ENCODE peak calls at places on chromosomes 5 and 9, in eight cellular contexts. One of them, this sample, is unnamed.

GRCh38 chr5:33166522-33166921 is 274.2 kb upstream of the TARS1 start:
- DNase-seq in ovary: no peak
- DNase-seq in fibroblast of villous mesenchyme: no peak
- DNase-seq in body of pancreas: no peak
- DNase-seq in GM12878: no peak
- DNase-seq in RWPE1: no peak
- DNase-seq in AG09309: no peak
- DNase-seq in testis: no peak
- DNase-seq in this sample: no peak

GRCh38 chr9:93307468-93308157 is 123.7 kb downstream of the WNK2 start:
- DNase-seq in ovary: no peak
- DNase-seq in fibroblast of villous mesenchyme: no peak
- DNase-seq in body of pancreas: no peak
- DNase-seq in GM12878: no peak
- DNase-seq in RWPE1: no peak
- DNase-seq in AG09309: no peak
- DNase-seq in testis: no peak
- DNase-seq in this sample: peak; percentile 49

GRCh38 chr9:90915693-90916092 is 114.1 kb downstream of the SYK start:
- DNase-seq in ovary: no peak
- DNase-seq in fibroblast of villous mesenchyme: peak; percentile 20
- DNase-seq in body of pancreas: peak; percentile 50
- DNase-seq in GM12878: no peak
- DNase-seq in RWPE1: peak; percentile 63
- DNase-seq in AG09309: no peak
- DNase-seq in testis: peak; percentile 70
- DNase-seq in this sample: no peak

GRCh38 chr9:131654857-131655577 is 84.9 kb downstream of the RAPGEF1 start:
- DNase-seq in ovary: no peak
- DNase-seq in fibroblast of villous mesenchyme: peak; percentile 53
- DNase-seq in body of pancreas: peak; percentile 74
- DNase-seq in GM12878: no peak
- DNase-seq in RWPE1: no peak
- DNase-seq in AG09309: no peak
- DNase-seq in testis: no peak
- DNase-seq in this sample: no peak

GRCh38 chr9:31210982-31211570 is 1173.4 kb upstream of the ACO1 start:
- DNase-seq in ovary: no peak
- DNase-seq in fibroblast of villous mesenchyme: no peak
- DNase-seq in body of pancreas: no peak
- DNase-seq in GM12878: peak; percentile 1
- DNase-seq in RWPE1: no peak
- DNase-seq in AG09309: no peak
- DNase-seq in testis: peak; percentile 16
- DNase-seq in this sample: no peak

GRCh38 chr5:127892467-127893207 is 189.4 kb downstream of the CCDC192 start:
- DNase-seq in ovary: no peak
- DNase-seq in fibroblast of villous mesenchyme: peak; percentile 47
- DNase-seq in body of pancreas: no peak
- DNase-seq in GM12878: no peak
- DNase-seq in RWPE1: peak; percentile 57
- DNase-seq in AG09309: no peak
- DNase-seq in testis: no peak
- DNase-seq in this sample: no peak

GRCh38 chr9:122338536-122338935 is 32.3 kb upstream of the PTGS1 start:
- DNase-seq in ovary: no peak
- DNase-seq in fibroblast of villous mesenchyme: no peak
- DNase-seq in body of pancreas: no peak
- DNase-seq in GM12878: no peak
- DNase-seq in RWPE1: no peak
- DNase-seq in AG09309: no peak
- DNase-seq in testis: no peak
- DNase-seq in this sample: no peak

GRCh38 chr9:101388507-101388993 is 3.7 kb upstream of the BAAT start:
- DNase-seq in ovary: no peak
- DNase-seq in fibroblast of villous mesenchyme: no peak
- DNase-seq in body of pancreas: no peak
- DNase-seq in GM12878: no peak
- DNase-seq in RWPE1: no peak
- DNase-seq in AG09309: no peak
- DNase-seq in testis: no peak
- DNase-seq in this sample: no peak

GRCh38 chr5:130955041-130955440 is 210.0 kb downstream of the HINT1 start:
- DNase-seq in ovary: no peak
- DNase-seq in fibroblast of villous mesenchyme: no peak
- DNase-seq in body of pancreas: no peak
- DNase-seq in GM12878: no peak
- DNase-seq in RWPE1: no peak
- DNase-seq in AG09309: no peak
- DNase-seq in testis: no peak
- DNase-seq in this sample: no peak

GRCh38 chr9:137270929-137271695 is 6.4 kb upstream of the TOR4A start:
- DNase-seq in ovary: no peak
- DNase-seq in fibroblast of villous mesenchyme: no peak
- DNase-seq in body of pancreas: no peak
- DNase-seq in GM12878: no peak
- DNase-seq in RWPE1: no peak
- DNase-seq in AG09309: no peak
- DNase-seq in testis: no peak
- DNase-seq in this sample: no peak

GRCh38 chr9:20207161-20207560 is 415.1 kb downstream of the MLLT3 start:
- DNase-seq in ovary: no peak
- DNase-seq in fibroblast of villous mesenchyme: no peak
- DNase-seq in body of pancreas: no peak
- DNase-seq in GM12878: no peak
- DNase-seq in RWPE1: no peak
- DNase-seq in AG09309: no peak
- DNase-seq in testis: no peak
- DNase-seq in this sample: no peak

GRCh38 chr9:89309608-89310485 is 1.1 kb upstream of the CKS2 start:
- DNase-seq in ovary: no peak
- DNase-seq in fibroblast of villous mesenchyme: peak; percentile 43
- DNase-seq in body of pancreas: no peak
- DNase-seq in GM12878: no peak
- DNase-seq in RWPE1: no peak
- DNase-seq in AG09309: no peak
- DNase-seq in testis: no peak
- DNase-seq in this sample: no peak

GRCh38 chr5:72658161-72658560 is 151.0 kb upstream of the ZNF366 start:
- DNase-seq in ovary: no peak
- DNase-seq in fibroblast of villous mesenchyme: no peak
- DNase-seq in body of pancreas: no peak
- DNase-seq in GM12878: no peak
- DNase-seq in RWPE1: no peak
- DNase-seq in AG09309: no peak
- DNase-seq in testis: no peak
- DNase-seq in this sample: no peak

GRCh38 chr9:37675661-37676060 is 24.9 kb downstream of the FRMPD1 start:
- DNase-seq in ovary: no peak
- DNase-seq in fibroblast of villous mesenchyme: no peak
- DNase-seq in body of pancreas: no peak
- DNase-seq in GM12878: no peak
- DNase-seq in RWPE1: no peak
- DNase-seq in AG09309: no peak
- DNase-seq in testis: no peak
- DNase-seq in this sample: no peak

GRCh38 chr9:37679649-37680402 is 29.1 kb downstream of the FRMPD1 start:
- DNase-seq in ovary: no peak
- DNase-seq in fibroblast of villous mesenchyme: no peak
- DNase-seq in body of pancreas: no peak
- DNase-seq in GM12878: no peak
- DNase-seq in RWPE1: no peak
- DNase-seq in AG09309: no peak
- DNase-seq in testis: no peak
- DNase-seq in this sample: no peak

GRCh38 chr9:37676411-37676830 is 25.7 kb downstream of the FRMPD1 start:
- DNase-seq in ovary: no peak
- DNase-seq in fibroblast of villous mesenchyme: no peak
- DNase-seq in body of pancreas: peak; percentile 24
- DNase-seq in GM12878: no peak
- DNase-seq in RWPE1: no peak
- DNase-seq in AG09309: no peak
- DNase-seq in testis: peak; percentile 50
- DNase-seq in this sample: no peak

GRCh38 chr9:37677435-37677834 is 26.7 kb downstream of the FRMPD1 start:
- DNase-seq in ovary: no peak
- DNase-seq in fibroblast of villous mesenchyme: no peak
- DNase-seq in body of pancreas: no peak
- DNase-seq in GM12878: no peak
- DNase-seq in RWPE1: no peak
- DNase-seq in AG09309: no peak
- DNase-seq in testis: no peak
- DNase-seq in this sample: no peak

GRCh38 chr9:37678789-37679273 is 28.1 kb downstream of the FRMPD1 start:
- DNase-seq in ovary: no peak
- DNase-seq in fibroblast of villous mesenchyme: no peak
- DNase-seq in body of pancreas: no peak
- DNase-seq in GM12878: no peak
- DNase-seq in RWPE1: no peak
- DNase-seq in AG09309: no peak
- DNase-seq in testis: no peak
- DNase-seq in this sample: no peak
- TF ChIP-seq CTCF in ovary: no peak
- TF ChIP-seq CTCF in fibroblast of villous mesenchyme: no peak
- TF ChIP-seq CTCF in body of pancreas: no peak
- TF ChIP-seq CTCF in GM12878: no peak
- TF ChIP-seq CTCF in RWPE1: no peak
- TF ChIP-seq CTCF in AG09309: no peak
- TF ChIP-seq CTCF in testis: no peak
- TF ChIP-seq CTCF in this sample: no peak

GRCh38 chr5:178205749-178206047 is 1.4 kb downstream of the HNRNPAB start:
- DNase-seq in ovary: no peak
- DNase-seq in fibroblast of villous mesenchyme: no peak
- DNase-seq in body of pancreas: no peak
- DNase-seq in GM12878: no peak
- DNase-seq in RWPE1: no peak
- DNase-seq in AG09309: no peak
- DNase-seq in testis: no peak
- DNase-seq in this sample: no peak

GRCh38 chr5:178205010-178205748 is 846 bp downstream of the HNRNPAB start:
- DNase-seq in ovary: peak; percentile 75
- DNase-seq in fibroblast of villous mesenchyme: peak; percentile 75
- DNase-seq in body of pancreas: peak; percentile 82
- DNase-seq in GM12878: no peak
- DNase-seq in RWPE1: peak; percentile 96
- DNase-seq in AG09309: no peak
- DNase-seq in testis: peak; percentile 83
- DNase-seq in this sample: peak; percentile 85

GRCh38 chr5:178203670-178204204 is 596 bp upstream of the HNRNPAB start:
- DNase-seq in ovary: no peak
- DNase-seq in fibroblast of villous mesenchyme: no peak
- DNase-seq in body of pancreas: no peak
- DNase-seq in GM12878: no peak
- DNase-seq in RWPE1: no peak
- DNase-seq in AG09309: no peak
- DNase-seq in testis: no peak
- DNase-seq in this sample: no peak

GRCh38 chr5:178202541-178202940 is 1.8 kb upstream of the HNRNPAB start:
- DNase-seq in ovary: no peak
- DNase-seq in fibroblast of villous mesenchyme: no peak
- DNase-seq in body of pancreas: no peak
- DNase-seq in GM12878: no peak
- DNase-seq in RWPE1: no peak
- DNase-seq in AG09309: no peak
- DNase-seq in testis: no peak
- DNase-seq in this sample: peak; percentile 41

GRCh38 chr5:178204205-178205009 is at the start of gene HNRNPAB:
- DNase-seq in ovary: peak; percentile 96
- DNase-seq in fibroblast of villous mesenchyme: peak; percentile 98
- DNase-seq in body of pancreas: peak; percentile 97
- DNase-seq in GM12878: peak; percentile 77
- DNase-seq in RWPE1: peak; percentile 100
- DNase-seq in AG09309: peak; percentile 91
- DNase-seq in testis: peak; percentile 97
- DNase-seq in this sample: peak; percentile 97
- TF ChIP-seq CTCF in ovary: no peak
- TF ChIP-seq CTCF in fibroblast of villous mesenchyme: no peak
- TF ChIP-seq CTCF in body of pancreas: no peak
- TF ChIP-seq CTCF in GM12878: no peak
- TF ChIP-seq CTCF in RWPE1: no peak
- TF ChIP-seq CTCF in AG09309: no peak
- TF ChIP-seq CTCF in testis: no peak
- TF ChIP-seq CTCF in this sample: no peak

DNA sequence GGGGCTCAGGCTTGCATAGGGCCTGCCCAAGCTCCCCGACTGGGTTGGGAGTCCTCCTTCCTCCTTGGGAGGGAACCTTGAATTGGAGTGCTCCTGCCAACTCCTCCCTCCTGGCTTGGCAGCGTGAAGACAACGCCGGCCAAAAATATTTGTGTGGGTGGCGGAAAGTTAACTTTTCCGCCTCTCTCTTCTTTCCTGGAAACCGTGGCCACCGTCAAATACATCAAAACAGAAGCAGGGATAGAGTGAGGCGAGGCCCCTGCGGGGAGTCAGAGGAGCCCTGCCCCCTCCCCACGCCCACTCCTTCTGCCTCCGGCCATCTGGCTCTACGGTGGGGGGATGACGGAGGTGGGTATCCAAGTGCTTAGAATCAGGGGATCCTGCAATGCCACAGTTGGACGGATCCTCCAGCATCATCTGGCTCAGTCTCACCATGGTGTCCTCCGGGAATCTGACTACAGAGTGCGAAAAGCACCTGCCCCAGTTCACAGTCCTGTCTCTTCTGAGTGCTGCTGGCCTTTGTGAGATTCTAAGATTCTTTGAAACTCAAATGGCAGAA is 25.2 kb upstream of the SYNPO start:
- DNase-seq in ovary: peak; percentile 79
- DNase-seq in fibroblast of villous mesenchyme: no peak
- DNase-seq in body of pancreas: peak; percentile 70
- DNase-seq in GM12878: no peak
- DNase-seq in RWPE1: no peak
- DNase-seq in AG09309: no peak
- DNase-seq in testis: peak; percentile 58
- DNase-seq in this sample: peak; percentile 85
- TF ChIP-seq CTCF in ovary: no peak
- TF ChIP-seq CTCF in fibroblast of villous mesenchyme: no peak
- TF ChIP-seq CTCF in body of pancreas: no peak
- TF ChIP-seq CTCF in GM12878: no peak
- TF ChIP-seq CTCF in RWPE1: no peak
- TF ChIP-seq CTCF in AG09309: no peak
- TF ChIP-seq CTCF in testis: no peak
- TF ChIP-seq CTCF in this sample: no peak

GRCh38 chr9:10855847-10856246 is 243.0 kb upstream of the PTPRD start:
- DNase-seq in ovary: no peak
- DNase-seq in fibroblast of villous mesenchyme: no peak
- DNase-seq in body of pancreas: no peak
- DNase-seq in GM12878: no peak
- DNase-seq in RWPE1: peak; percentile 9
- DNase-seq in AG09309: no peak
- DNase-seq in testis: no peak
- DNase-seq in this sample: no peak
- TF ChIP-seq CTCF in ovary: no peak
- TF ChIP-seq CTCF in fibroblast of villous mesenchyme: no peak
- TF ChIP-seq CTCF in body of pancreas: peak; percentile 28
- TF ChIP-seq CTCF in GM12878: no peak
- TF ChIP-seq CTCF in RWPE1: peak; percentile 17
- TF ChIP-seq CTCF in AG09309: no peak
- TF ChIP-seq CTCF in testis: peak; percentile 35
- TF ChIP-seq CTCF in this sample: no peak

GRCh38 chr5:145908206-145908945 is 28.0 kb upstream of the SH3RF2 start:
- DNase-seq in ovary: no peak
- DNase-seq in fibroblast of villous mesenchyme: no peak
- DNase-seq in body of pancreas: no peak
- DNase-seq in GM12878: no peak
- DNase-seq in RWPE1: peak; percentile 31
- DNase-seq in AG09309: no peak
- DNase-seq in testis: no peak
- DNase-seq in this sample: no peak
- TF ChIP-seq CTCF in ovary: no peak
- TF ChIP-seq CTCF in fibroblast of villous mesenchyme: peak; percentile 36
- TF ChIP-seq CTCF in body of pancreas: no peak
- TF ChIP-seq CTCF in GM12878: no peak
- TF ChIP-seq CTCF in RWPE1: no peak
- TF ChIP-seq CTCF in AG09309: peak; percentile 30
- TF ChIP-seq CTCF in testis: no peak
- TF ChIP-seq CTCF in this sample: no peak

This sample was measured in coronary artery.